ENCODE peak calls at places on chromosomes 4 and X, in four cellular contexts. D, E, C and X are unnamed samples.

GRCh38 chr4:45280121-45280520 is 553.8 kb upstream of the GNPDA2 start:
- DNase-seq in E (no peak), D (peak; percentile 30), C (no peak), X (no peak)

GRCh38 chr4:123346944-123347343 is 49.7 kb upstream of the SPRY1 start:
- DNase-seq in D (no peak), E (no peak), C (no peak), X (no peak)

GRCh38 chrX:101252634-101253033 is 33.0 kb downstream of the DRP2 start:
- DNase-seq in E (no peak), D (no peak), C (no peak), X (no peak)

GRCh38 chr4:23680616-23681518 is 209.0 kb downstream of the PPARGC1A start:
- DNase-seq in E (no peak), D (no peak), C (no peak), X (no peak)

GRCh38 chr4:176789955-176790354 is 2.8 kb downstream of the VEGFC start:
- DNase-seq in E (no peak), D (peak; percentile 56), C (no peak), X (no peak)

GRCh38 chrX:71653344-71653743 is 14.0 kb upstream of the LOC101059915 start:
- DNase-seq in D (no peak), C (no peak), E (no peak), X (no peak)

GRCh38 chrX:70479197-70479969 is 34.7 kb downstream of the DLG3 start:
- DNase-seq in E (no peak), D (no peak), C (no peak), X (no peak)

GRCh38 chr4:94452476-94453300 is 946 bp downstream of the PDLIM5 start:
- DNase-seq in E (no peak), D (peak; percentile 52), C (peak; percentile 18), X (no peak)

GRCh38 chr4:101140228-101140627 is 207.1 kb downstream of the PPP3CA start:
- DNase-seq in D (no peak), C (no peak), E (no peak), X (no peak)